ENCODE peak calls at places on chromosomes 4 and X, in eight cellular contexts. One of them, this sample, is unnamed.

GRCh38 chr4:123824524-123824923 is 427.9 kb downstream of the SPRY1 start:
- DNase-seq in fibroblast of lung: peak
- DNase-seq in Panc1: no peak
- DNase-seq in Peyer's patch: no peak
- DNase-seq in keratinocyte: no peak
- DNase-seq in GM06990: no peak
- DNase-seq in GM23338: no peak
- DNase-seq in tibial artery: no peak
- DNase-seq in this sample: peak

GRCh38 chr4:188168621-188169020 is 29.4 kb downstream of the TRIML1 start:
- DNase-seq in GM23338: no peak
- DNase-seq in GM06990: no peak
- DNase-seq in Peyer's patch: no peak
- DNase-seq in Panc1: no peak
- DNase-seq in fibroblast of lung: no peak
- DNase-seq in keratinocyte: no peak
- DNase-seq in tibial artery: no peak
- DNase-seq in this sample: no peak

GRCh38 chrX:111010151-111010550 is 85.8 kb upstream of the PAK3 start:
- DNase-seq in GM23338: no peak
- DNase-seq in keratinocyte: no peak
- DNase-seq in Panc1: no peak
- DNase-seq in tibial artery: no peak
- DNase-seq in GM06990: no peak
- DNase-seq in fibroblast of lung: no peak
- DNase-seq in Peyer's patch: no peak
- DNase-seq in this sample: no peak

GRCh38 chr4:25938251-25939186 is 24.5 kb downstream of the SMIM20 start:
- DNase-seq in Panc1: no peak
- DNase-seq in fibroblast of lung: peak
- DNase-seq in GM23338: no peak
- DNase-seq in GM06990: peak
- DNase-seq in keratinocyte: no peak
- DNase-seq in Peyer's patch: no peak
- DNase-seq in tibial artery: no peak
- DNase-seq in this sample: peak

GRCh38 chr4:177051473-177052060 is 258.1 kb upstream of the NEIL3 start:
- DNase-seq in tibial artery: no peak
- DNase-seq in Peyer's patch: no peak
- DNase-seq in fibroblast of lung: peak
- DNase-seq in Panc1: no peak
- DNase-seq in GM06990: no peak
- DNase-seq in GM23338: peak
- DNase-seq in keratinocyte: peak
- DNase-seq in this sample: peak

GRCh38 chr4:100017627-100018310 is 67.7 kb upstream of the H2AZ1 start:
- DNase-seq in GM23338: no peak
- DNase-seq in fibroblast of lung: no peak
- DNase-seq in tibial artery: no peak
- DNase-seq in keratinocyte: peak
- DNase-seq in GM06990: peak
- DNase-seq in Panc1: no peak
- DNase-seq in Peyer's patch: no peak
- DNase-seq in this sample: no peak

GRCh38 chr4:141124224-141124623 is 9.0 kb downstream of the RNF150 start:
- DNase-seq in keratinocyte: no peak
- DNase-seq in Panc1: no peak
- DNase-seq in tibial artery: no peak
- DNase-seq in GM06990: no peak
- DNase-seq in fibroblast of lung: no peak
- DNase-seq in Peyer's patch: no peak
- DNase-seq in GM23338: no peak
- DNase-seq in this sample: no peak

GRCh38 chr4:147378780-147379179 is 102.1 kb upstream of the EDNRA start:
- DNase-seq in keratinocyte: no peak
- DNase-seq in GM06990: no peak
- DNase-seq in GM23338: peak
- DNase-seq in Panc1: no peak
- DNase-seq in fibroblast of lung: no peak
- DNase-seq in Peyer's patch: no peak
- DNase-seq in tibial artery: no peak
- DNase-seq in this sample: no peak

GRCh38 chr4:150782921-150783320 is 201.0 kb downstream of the MAB21L2 start:
- DNase-seq in GM23338: no peak
- DNase-seq in fibroblast of lung: peak
- DNase-seq in Panc1: no peak
- DNase-seq in GM06990: no peak
- DNase-seq in keratinocyte: no peak
- DNase-seq in Peyer's patch: no peak
- DNase-seq in tibial artery: no peak
- DNase-seq in this sample: peak

GRCh38 chrX:139106111-139106510 is 394.6 kb upstream of the FGF13 start:
- DNase-seq in Peyer's patch: no peak
- DNase-seq in GM06990: no peak
- DNase-seq in keratinocyte: no peak
- DNase-seq in Panc1: no peak
- DNase-seq in GM23338: peak
- DNase-seq in fibroblast of lung: peak
- DNase-seq in tibial artery: no peak
- DNase-seq in this sample: no peak

GRCh38 chr4:122612540-122612939 is 8.3 kb downstream of the IL21 start:
- DNase-seq in keratinocyte: no peak
- DNase-seq in fibroblast of lung: no peak
- DNase-seq in GM06990: no peak
- DNase-seq in Panc1: no peak
- DNase-seq in GM23338: no peak
- DNase-seq in Peyer's patch: no peak
- DNase-seq in tibial artery: no peak
- DNase-seq in this sample: peak

GRCh38 chrX:41265615-41266014 is 68.3 kb upstream of the DDX3X start:
- DNase-seq in Peyer's patch: peak
- DNase-seq in keratinocyte: no peak
- DNase-seq in GM23338: no peak
- DNase-seq in GM06990: no peak
- DNase-seq in Panc1: no peak
- DNase-seq in tibial artery: peak
- DNase-seq in fibroblast of lung: peak
- DNase-seq in this sample: peak

GRCh38 chr4:71126719-71127118 is 133.3 kb downstream of the DCK start:
- DNase-seq in Peyer's patch: peak
- DNase-seq in Panc1: no peak
- DNase-seq in fibroblast of lung: peak
- DNase-seq in GM06990: no peak
- DNase-seq in GM23338: no peak
- DNase-seq in tibial artery: no peak
- DNase-seq in keratinocyte: peak
- DNase-seq in this sample: peak

GRCh38 chr4:56804551-56804950 is 16.9 kb downstream of the SPINK2 start:
- DNase-seq in GM06990: no peak
- DNase-seq in tibial artery: no peak
- DNase-seq in Peyer's patch: no peak
- DNase-seq in keratinocyte: peak
- DNase-seq in Panc1: no peak
- DNase-seq in GM23338: no peak
- DNase-seq in fibroblast of lung: no peak
- DNase-seq in this sample: peak

GRCh38 chr4:177718514-177718913 is 276.3 kb upstream of the AGA start:
- DNase-seq in fibroblast of lung: no peak
- DNase-seq in GM06990: no peak
- DNase-seq in keratinocyte: no peak
- DNase-seq in Peyer's patch: no peak
- DNase-seq in Panc1: no peak
- DNase-seq in GM23338: no peak
- DNase-seq in tibial artery: no peak
- DNase-seq in this sample: no peak

GRCh38 chr4:149830823-149831222 is 15.2 kb upstream of the IQCM start:
- DNase-seq in fibroblast of lung: no peak
- DNase-seq in GM23338: no peak
- DNase-seq in Panc1: no peak
- DNase-seq in tibial artery: no peak
- DNase-seq in keratinocyte: no peak
- DNase-seq in Peyer's patch: no peak
- DNase-seq in GM06990: no peak
- DNase-seq in this sample: no peak

DNA sequence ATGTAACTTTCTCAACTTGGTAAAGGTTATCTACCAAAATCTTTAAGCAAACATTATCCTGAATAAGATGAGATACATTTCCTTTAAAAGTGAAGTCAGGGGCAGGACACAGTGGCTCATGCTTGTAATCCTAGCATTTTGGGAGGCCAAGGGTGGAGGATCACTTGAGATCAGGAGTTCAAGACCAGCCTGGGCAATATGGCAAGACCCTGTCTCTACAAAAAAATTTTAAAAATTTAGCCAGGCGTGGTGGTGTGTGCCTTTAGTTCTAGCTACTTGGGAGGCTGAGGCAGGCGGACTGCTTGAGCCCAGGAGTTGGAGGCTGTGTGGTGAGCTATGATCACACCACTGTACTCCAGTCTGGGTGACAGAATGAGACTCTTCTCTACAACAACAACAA is 5.0 kb downstream of the DCAF16 start:
- DNase-seq in fibroblast of lung: no peak
- DNase-seq in tibial artery: no peak
- DNase-seq in keratinocyte: no peak
- DNase-seq in GM23338: no peak
- DNase-seq in GM06990: no peak
- DNase-seq in Peyer's patch: no peak
- DNase-seq in Panc1: no peak
- DNase-seq in this sample: no peak
- H3K4me3 ChIP-seq in fibroblast of lung: no peak
- H3K4me3 ChIP-seq in tibial artery: no peak
- H3K4me3 ChIP-seq in keratinocyte: no peak
- H3K4me3 ChIP-seq in GM23338: no peak
- H3K4me3 ChIP-seq in GM06990: no peak
- H3K4me3 ChIP-seq in Peyer's patch: no peak
- H3K4me3 ChIP-seq in Panc1: no peak
- H3K4me3 ChIP-seq in this sample: no peak

GRCh38 chrX:135740683-135741149 is 27.3 kb downstream of the CT45A3 start:
- DNase-seq in fibroblast of lung: no peak
- DNase-seq in GM06990: peak
- DNase-seq in tibial artery: peak
- DNase-seq in keratinocyte: no peak
- DNase-seq in Panc1: no peak
- DNase-seq in GM23338: peak
- DNase-seq in Peyer's patch: no peak
- DNase-seq in this sample: peak

GRCh38 chrX:135741192-135741715 is 26.7 kb downstream of the CT45A3 start:
- DNase-seq in tibial artery: no peak
- DNase-seq in GM06990: no peak
- DNase-seq in keratinocyte: no peak
- DNase-seq in Panc1: no peak
- DNase-seq in GM23338: no peak
- DNase-seq in fibroblast of lung: no peak
- DNase-seq in Peyer's patch: no peak
- DNase-seq in this sample: no peak

DNA sequence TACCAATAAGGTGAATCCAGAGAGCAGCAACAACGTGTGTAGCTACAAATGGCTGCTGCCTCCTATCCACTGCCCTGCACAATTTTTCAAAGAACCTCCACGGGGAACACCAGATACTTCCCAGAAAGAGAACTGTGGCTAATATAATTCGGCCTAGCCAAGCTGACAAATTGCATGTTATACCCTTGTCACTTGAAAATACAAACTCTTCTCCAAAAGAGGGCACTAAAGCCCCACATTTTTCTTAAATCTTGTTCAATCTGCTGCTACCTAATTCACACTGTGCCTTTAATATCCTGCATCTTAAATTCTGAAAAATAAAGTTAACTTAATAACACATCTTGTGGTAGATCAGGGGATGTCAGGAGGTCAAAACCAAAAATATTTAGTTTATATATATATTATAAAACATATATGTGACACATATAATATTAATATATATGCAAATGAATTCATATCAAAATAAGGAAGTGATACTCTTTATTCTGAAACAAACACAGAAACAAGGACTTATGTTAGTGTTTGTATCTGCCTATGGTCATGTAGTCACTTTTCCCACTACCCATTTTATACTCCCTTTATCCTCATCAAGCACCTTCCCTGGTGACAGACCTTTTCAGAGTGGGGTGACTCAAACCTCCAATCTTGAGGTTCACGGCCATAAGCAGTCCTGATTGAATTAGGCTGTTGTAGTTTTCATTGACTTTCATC is 24.1 kb downstream of the CT45A1 start:
- DNase-seq in Peyer's patch: no peak
- DNase-seq in tibial artery: no peak
- DNase-seq in Panc1: no peak
- DNase-seq in GM06990: no peak
- DNase-seq in keratinocyte: no peak
- DNase-seq in fibroblast of lung: peak
- DNase-seq in GM23338: peak
- DNase-seq in this sample: peak
- TF ChIP-seq CTCF in Peyer's patch: no peak
- TF ChIP-seq CTCF in tibial artery: no peak
- TF ChIP-seq CTCF in Panc1: peak
- TF ChIP-seq CTCF in GM06990: peak
- TF ChIP-seq CTCF in keratinocyte: no peak
- TF ChIP-seq CTCF in fibroblast of lung: no peak
- TF ChIP-seq CTCF in GM23338: peak
- TF ChIP-seq CTCF in this sample: no peak

DNA sequence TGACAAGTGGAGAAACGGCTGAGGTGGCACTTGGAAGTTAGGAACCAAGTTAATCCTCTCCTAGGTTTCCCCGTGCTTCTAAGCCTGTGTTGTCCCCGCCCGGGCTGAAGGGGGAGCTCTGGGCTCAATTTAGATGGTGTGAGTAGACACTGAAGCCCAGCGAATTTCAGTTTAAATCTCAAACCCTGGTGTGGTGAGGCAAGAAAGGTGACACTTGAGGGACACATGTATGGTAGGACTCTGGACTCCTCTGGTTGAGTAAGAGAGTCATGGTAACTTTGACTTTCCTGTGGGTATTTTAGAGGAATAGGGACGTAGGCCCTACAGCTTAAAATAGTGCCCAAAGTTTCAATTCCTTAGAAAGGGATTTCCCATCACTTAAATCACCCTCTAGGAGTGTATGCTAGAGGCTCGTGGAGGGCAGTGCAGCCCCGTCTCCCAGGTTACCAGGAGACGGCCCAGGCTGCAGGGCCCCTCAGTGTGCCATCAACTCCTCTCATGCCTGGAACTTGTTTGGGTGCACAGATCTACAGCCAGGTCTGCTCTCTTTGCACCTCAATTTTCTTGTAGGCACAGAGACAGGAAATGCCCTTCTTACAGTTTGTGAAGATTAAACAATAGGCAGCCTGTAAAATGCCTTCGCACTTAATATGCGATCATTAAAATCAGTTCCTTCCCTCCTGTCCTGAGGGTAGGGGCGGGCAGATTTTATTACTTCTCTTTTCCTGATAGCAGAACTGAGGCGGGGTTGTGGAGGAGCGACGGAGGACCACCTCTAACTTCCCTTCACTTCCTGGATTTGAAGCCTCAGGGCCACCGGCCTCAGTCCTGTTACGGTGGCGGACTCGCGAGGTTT is 23.9 kb downstream of the HAND2 start:
- DNase-seq in tibial artery: peak
- DNase-seq in fibroblast of lung: peak
- DNase-seq in keratinocyte: no peak
- DNase-seq in Peyer's patch: no peak
- DNase-seq in GM06990: no peak
- DNase-seq in Panc1: no peak
- DNase-seq in GM23338: peak
- DNase-seq in this sample: peak
- H3K4me3 ChIP-seq in tibial artery: peak
- H3K4me3 ChIP-seq in fibroblast of lung: no peak
- H3K4me3 ChIP-seq in keratinocyte: no peak
- H3K4me3 ChIP-seq in Peyer's patch: peak
- H3K4me3 ChIP-seq in GM06990: no peak
- H3K4me3 ChIP-seq in Panc1: no peak
- H3K4me3 ChIP-seq in GM23338: peak
- H3K4me3 ChIP-seq in this sample: peak

GRCh38 chrX:100368167-100368566 is 41.9 kb downstream of the PCDH19 start:
- DNase-seq in fibroblast of lung: peak
- DNase-seq in GM23338: peak
- DNase-seq in Panc1: peak
- DNase-seq in keratinocyte: no peak
- DNase-seq in GM06990: no peak
- DNase-seq in Peyer's patch: no peak
- DNase-seq in tibial artery: no peak
- DNase-seq in this sample: peak
- TF ChIP-seq CTCF in fibroblast of lung: no peak
- TF ChIP-seq CTCF in GM23338: peak
- TF ChIP-seq CTCF in Panc1: peak
- TF ChIP-seq CTCF in keratinocyte: peak
- TF ChIP-seq CTCF in GM06990: peak
- TF ChIP-seq CTCF in Peyer's patch: no peak
- TF ChIP-seq CTCF in tibial artery: no peak
- TF ChIP-seq CTCF in this sample: peak